ENCODE peak calls at places on chromosomes 11 and 22, in eight cellular contexts. F is tibial nerve, O is GM12878, T is A549, X is Peyer's patch, B is K562, Y is IMR-90, E is body of pancreas. R is an unnamed sample.

GRCh38 chr11:2325719-2326118 is 23.9 kb downstream of the TSPAN32 start:
- DNase-seq in B (no peak), O (no peak), T (no peak), X (no peak), Y (peak), E (no peak), F (no peak), R (peak)

GRCh38 chr11:35031869-35032268 is 107.1 kb upstream of the CD44 start:
- DNase-seq in T (no peak), B (no peak), O (no peak), E (no peak), X (no peak), F (no peak), Y (peak), R (no peak)

GRCh38 chr11:70522613-70523311 is 124.4 kb downstream of the CTTN start:
- DNase-seq in F (no peak), B (no peak), O (no peak), T (no peak), E (no peak), X (peak), Y (no peak), R (no peak)

GRCh38 chr11:107770546-107770945 is 58.7 kb upstream of the SLN start:
- DNase-seq in E (no peak), O (no peak), B (no peak), F (no peak), X (no peak), Y (peak), T (no peak), R (peak)

GRCh38 chr11:36186797-36187196 is 102.4 kb downstream of the COMMD9 start:
- DNase-seq in X (no peak), B (no peak), T (no peak), E (no peak), F (no peak), Y (no peak), O (no peak), R (no peak)

GRCh38 chr11:130622126-130622525 is 173.7 kb downstream of the ADAMTS15 start:
- DNase-seq in F (no peak), Y (no peak), E (no peak), T (no peak), O (no peak), B (no peak), X (no peak), R (no peak)

GRCh38 chr11:76314741-76315090 is 66.2 kb downstream of the THAP12 start:
- DNase-seq in F (no peak), O (no peak), T (no peak), X (no peak), B (no peak), Y (peak), E (no peak), R (peak)

GRCh38 chr22:25759825-25760231 is 17.8 kb downstream of the MYO18B start:
- DNase-seq in B (no peak), E (peak), F (no peak), O (no peak), Y (peak), X (no peak), T (peak), R (peak)

GRCh38 chr11:134418119-134418840 is 6.2 kb upstream of the B3GAT1 start:
- DNase-seq in F (no peak), O (no peak), B (no peak), X (no peak), E (no peak), Y (peak), T (peak), R (no peak)

GRCh38 chr11:8784936-8785335 is 102.3 kb downstream of the RPL27A start:
- DNase-seq in T (no peak), X (no peak), O (no peak), E (no peak), B (no peak), Y (no peak), F (no peak), R (no peak)

GRCh38 chr22:41661713-41662112 is 27.0 kb downstream of the SNU13 start:
- DNase-seq in T (no peak), O (no peak), X (no peak), B (no peak), E (no peak), F (no peak), Y (no peak), R (no peak)

GRCh38 chr11:126496576-126497403 is 141.3 kb downstream of the ST3GAL4 start:
- DNase-seq in Y (no peak), F (no peak), B (no peak), O (no peak), X (peak), T (no peak), E (no peak), R (no peak)

GRCh38 chr22:39567135-39567946 is 3.2 kb upstream of the CACNA1I start:
- DNase-seq in Y (no peak), F (no peak), E (no peak), X (no peak), O (no peak), T (no peak), B (no peak), R (no peak)

GRCh38 chr11:9461760-9462134 is 935 bp downstream of the ZNF143 start:
- DNase-seq in F (no peak), Y (peak), B (no peak), E (no peak), O (no peak), T (peak), X (no peak), R (no peak)

GRCh38 chr11:72832301-72833082 is 18.3 kb downstream of the ATG16L2 start:
- DNase-seq in T (no peak), B (no peak), O (no peak), X (no peak), F (no peak), Y (no peak), E (no peak), R (no peak)

GRCh38 chr11:28833670-28834069 is 725.5 kb downstream of the METTL15 start:
- DNase-seq in O (no peak), Y (peak), F (no peak), T (peak), E (no peak), X (no peak), B (no peak), R (peak)

GRCh38 chr22:26974914-26975313 is 317.5 kb downstream of the MIAT start:
- DNase-seq in O (no peak), E (no peak), B (no peak), Y (no peak), X (no peak), F (no peak), T (no peak), R (no peak)

GRCh38 chr11:2987881-2988280 is 4.2 kb downstream of the NAP1L4 start:
- DNase-seq in O (no peak), E (no peak), B (no peak), T (no peak), Y (no peak), X (no peak), F (no peak), R (no peak)

GRCh38 chr11:130390071-130390758 is 38.2 kb downstream of the ADAMTS8 start:
- DNase-seq in T (peak), Y (peak), F (peak), X (no peak), O (no peak), E (peak), B (no peak), R (no peak)

GRCh38 chr11:18749681-18750319 is 23.8 kb upstream of the IGSF22 start:
- DNase-seq in B (no peak), O (no peak), F (peak), T (peak), X (no peak), Y (peak), E (no peak), R (peak)

GRCh38 chr11:70193411-70194292 is 9.4 kb upstream of the FADD start:
- DNase-seq in B (no peak), Y (no peak), E (no peak), F (no peak), O (no peak), X (no peak), T (no peak), R (no peak)

GRCh38 chr11:69450064-69450856 is 31.2 kb upstream of the LINC01488 start:
- DNase-seq in E (no peak), F (no peak), X (no peak), B (no peak), Y (no peak), T (no peak), O (no peak), R (no peak)

GRCh38 chr22:28332410-28332809 is 347.2 kb downstream of the TTC28 start:
- DNase-seq in T (no peak), O (no peak), F (no peak), Y (peak), B (no peak), X (no peak), E (no peak), R (no peak)

GRCh38 chr22:25368271-25368670 is 148.8 kb downstream of the CRYBB2 start:
- DNase-seq in O (no peak), T (peak), X (no peak), B (no peak), E (no peak), Y (peak), F (no peak), R (peak)

GRCh38 chr11:119533462-119533861 is 110.5 kb upstream of the THY1 start:
- DNase-seq in T (no peak), Y (no peak), E (no peak), F (no peak), X (no peak), O (no peak), B (no peak), R (no peak)

GRCh38 chr11:87445002-87445401 is 407.3 kb downstream of the TMEM135 start:
- DNase-seq in B (no peak), F (no peak), T (no peak), O (no peak), Y (peak), X (no peak), E (no peak), R (no peak)

GRCh38 chr11:73258104-73258684 is 13.9 kb upstream of the P2RY6 start:
- DNase-seq in Y (no peak), F (no peak), B (no peak), T (no peak), O (no peak), X (peak), E (no peak), R (no peak)

GRCh38 chr11:64268687-64269379 is 15.6 kb downstream of the BAD start:
- DNase-seq in O (no peak), E (peak), Y (peak), T (peak), B (peak), F (peak), X (peak), R (no peak)

GRCh38 chr11:33582636-33583325 is 117.8 kb downstream of the C11orf91 start:
- DNase-seq in O (no peak), T (no peak), B (no peak), F (no peak), E (no peak), Y (peak), X (no peak), R (no peak)

GRCh38 chr11:92396133-92396532 is 171.5 kb downstream of the FAT3 start:
- DNase-seq in Y (no peak), T (no peak), O (no peak), F (no peak), X (no peak), B (no peak), E (no peak), R (no peak)

GRCh38 chr22:45896961-45897538 is 79.9 kb downstream of the WNT7B start:
- DNase-seq in Y (no peak), E (no peak), X (no peak), T (no peak), O (no peak), B (no peak), F (no peak), R (no peak)

GRCh38 chr11:35539256-35539655 is 13.8 kb upstream of the PAMR1 start:
- DNase-seq in F (no peak), Y (no peak), B (no peak), T (no peak), E (no peak), X (no peak), O (no peak), R (no peak)

GRCh38 chr11:79440451-79441158 is at the start of gene TENM4:
- DNase-seq in Y (peak), O (no peak), B (no peak), X (peak), T (peak), E (no peak), F (peak), R (peak)

GRCh38 chr11:26828291-26828690 is 106.4 kb upstream of the SLC5A12 start:
- DNase-seq in Y (no peak), F (no peak), E (no peak), T (no peak), B (no peak), O (no peak), X (no peak), R (no peak)

DNA sequence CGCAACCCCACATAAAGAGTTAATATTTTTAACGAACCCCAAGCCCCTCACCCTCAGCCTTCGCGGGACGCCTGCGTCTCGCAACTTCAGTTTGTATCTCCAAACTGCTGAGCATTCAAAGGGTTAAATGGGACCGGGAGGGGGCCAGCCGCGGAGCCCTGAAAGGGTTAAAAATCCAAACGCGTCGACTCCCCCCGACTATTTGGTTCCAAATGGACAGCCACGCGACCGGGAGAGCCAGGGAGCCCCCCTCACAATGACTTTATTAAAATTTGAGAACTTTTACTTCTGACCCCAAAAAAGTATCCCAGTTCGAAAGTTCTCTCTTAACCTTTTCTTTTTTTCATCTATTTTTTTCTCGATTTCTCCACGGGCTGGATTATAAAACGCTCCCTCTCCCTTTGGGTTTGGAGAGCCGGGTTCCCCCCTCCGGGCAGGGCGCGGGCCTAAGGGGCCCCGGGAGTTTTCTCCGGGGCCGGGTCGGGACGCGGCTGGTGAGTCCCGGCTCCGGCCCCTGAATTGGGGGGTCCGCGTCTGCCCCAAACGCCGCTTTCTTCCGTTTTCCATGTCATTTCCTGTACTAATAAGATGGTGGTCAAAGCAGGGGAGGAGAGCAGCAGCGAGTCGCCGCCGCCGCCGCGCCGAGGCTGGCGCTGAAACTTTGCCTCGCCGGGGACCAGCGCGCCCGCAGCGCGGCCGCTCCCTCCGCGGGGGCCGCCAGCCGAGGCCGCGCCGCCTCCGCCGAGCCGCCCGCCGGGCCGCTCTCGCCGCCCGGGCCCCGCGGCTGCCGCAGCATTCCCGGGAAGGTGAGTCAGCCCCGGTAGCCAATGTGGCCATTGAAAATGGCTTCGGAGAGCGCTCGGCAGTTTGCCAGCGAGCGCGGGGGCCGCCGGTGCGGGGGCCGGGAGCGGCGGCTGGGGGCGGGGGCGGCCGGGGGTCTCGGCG is at the start of gene PRDM11:
- DNase-seq in F (no peak), X (peak), Y (peak), O (no peak), E (peak), B (peak), T (peak), R (peak)
- TF ChIP-seq POLR2A in F (no peak), X (peak), Y (peak), O (no peak), E (peak), B (no peak), T (peak), R (peak)

DNA sequence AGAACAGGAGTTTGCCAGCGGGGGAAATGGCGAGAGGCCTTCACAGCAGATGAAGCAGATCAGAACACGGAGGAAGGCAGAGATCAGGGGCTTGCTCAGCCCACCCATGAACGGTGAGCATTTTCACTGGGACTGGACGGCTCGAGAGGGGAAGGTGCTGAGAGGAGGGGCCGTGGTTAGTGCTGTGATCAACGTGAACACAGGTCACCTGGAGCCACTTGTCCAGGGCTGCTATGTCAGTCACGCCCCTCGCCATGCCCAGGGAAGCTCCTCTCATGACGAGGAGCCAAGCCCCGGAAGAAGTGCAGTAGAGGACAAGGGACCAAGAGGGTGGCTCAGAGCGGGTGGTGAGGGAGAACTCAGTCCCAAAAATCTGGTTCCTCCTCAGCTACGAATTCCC is 7.0 kb downstream of the PLA2G6 start:
- DNase-seq in O (no peak), E (no peak), B (no peak), T (no peak), X (no peak), F (no peak), Y (no peak), R (no peak)
- TF ChIP-seq POLR2A in O (no peak), E (no peak), B (no peak), T (no peak), X (no peak), F (no peak), Y (no peak), R (no peak)

GRCh38 chr11:13535819-13536218 is 40.0 kb upstream of the PTH start:
- DNase-seq in F (no peak), E (no peak), X (no peak), O (no peak), T (peak), Y (no peak), B (peak), R (no peak)
- TF ChIP-seq POLR2A in F (no peak), E (no peak), X (no peak), O (no peak), T (no peak), Y (no peak), B (no peak), R (no peak)

GRCh38 chr22:37228106-37229011 is 15.7 kb downstream of the RAC2 start:
- DNase-seq in O (no peak), F (no peak), X (no peak), Y (peak), B (no peak), T (no peak), E (no peak), R (no peak)
- TF ChIP-seq POLR2A in O (peak), F (no peak), X (no peak), Y (no peak), B (no peak), T (no peak), E (no peak), R (no peak)

GRCh38 chr11:818396-819128 is at the start of gene PNPLA2:
- DNase-seq in F (no peak), E (peak), X (peak), T (peak), O (no peak), B (no peak), Y (no peak), R (no peak)

GRCh38 chr11:821513-822371 is 3.0 kb downstream of the PNPLA2 start:
- DNase-seq in E (peak), B (no peak), T (no peak), X (no peak), F (no peak), Y (no peak), O (no peak), R (no peak)

GRCh38 chr11:820655-821512 is 2.2 kb downstream of the PNPLA2 start:
- DNase-seq in O (no peak), T (peak), X (peak), E (peak), B (no peak), Y (peak), F (peak), R (peak)

GRCh38 chr11:819129-819931 is 616 bp downstream of the PNPLA2 start:
- DNase-seq in X (peak), T (peak), Y (peak), F (peak), O (no peak), E (peak), B (peak), R (no peak)

GRCh38 chr11:819943-820649 is 1.4 kb downstream of the PNPLA2 start:
- DNase-seq in O (no peak), T (peak), F (peak), B (peak), E (peak), X (peak), Y (peak), R (peak)
- TF ChIP-seq POLR2A in O (peak), T (peak), F (no peak), B (no peak), E (peak), X (peak), Y (no peak), R (peak)

GRCh38 chr22:38191746-38192474 is 9.9 kb upstream of the MAFF start:
- DNase-seq in O (no peak), E (no peak), Y (no peak), F (no peak), T (no peak), B (no peak), X (no peak), R (no peak)

GRCh38 chr22:38191115-38191514 is 9.5 kb upstream of the PLA2G6 start:
- DNase-seq in B (no peak), E (no peak), O (no peak), Y (no peak), T (no peak), X (no peak), F (no peak), R (no peak)

GRCh38 chr22:38193580-38193979 is 8.2 kb upstream of the MAFF start:
- DNase-seq in F (no peak), T (no peak), X (no peak), Y (no peak), B (no peak), O (no peak), E (no peak), R (no peak)

GRCh38 chr22:38190581-38190980 is 9.0 kb upstream of the PLA2G6 start:
- DNase-seq in Y (no peak), O (no peak), X (no peak), T (no peak), B (no peak), F (no peak), E (no peak), R (no peak)

GRCh38 chr22:38192475-38192863 is 9.3 kb upstream of the MAFF start:
- DNase-seq in T (no peak), E (no peak), X (no peak), O (no peak), B (no peak), Y (no peak), F (no peak), R (no peak)
- TF ChIP-seq POLR2A in T (no peak), E (no peak), X (no peak), O (no peak), B (no peak), Y (no peak), F (no peak), R (no peak)

DNA sequence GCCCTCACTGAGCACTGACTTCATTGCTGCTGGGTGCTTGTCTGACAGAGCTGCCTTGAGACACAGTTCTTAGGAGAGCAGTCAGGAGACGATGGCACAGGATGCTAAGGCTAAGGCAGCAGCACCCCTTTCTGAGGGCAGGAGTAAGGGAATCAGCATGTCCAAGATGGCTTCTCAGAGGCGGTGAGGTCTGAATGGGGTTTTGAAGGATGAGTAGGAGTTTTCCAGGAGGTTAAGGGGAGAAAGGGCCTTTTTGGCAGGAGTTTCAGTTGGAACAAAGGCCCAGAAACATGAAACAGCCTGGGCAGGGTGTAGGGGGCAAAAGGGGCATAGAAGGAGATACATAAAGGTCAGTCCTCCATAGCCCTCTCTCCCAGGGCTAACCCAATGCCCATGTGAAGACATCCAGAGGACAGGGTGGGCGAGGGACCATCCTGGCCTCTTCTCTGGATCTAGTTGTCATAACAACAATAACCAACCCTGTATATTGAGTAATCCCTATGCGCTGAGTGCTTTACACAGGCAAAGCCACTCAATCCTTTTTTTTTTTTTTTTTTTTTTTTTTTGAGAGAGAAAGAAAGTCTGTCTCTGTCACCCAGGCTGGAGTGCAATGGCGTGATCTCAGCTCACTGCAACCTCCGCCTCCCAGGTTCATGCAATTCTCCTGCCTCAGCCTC is 19.0 kb downstream of the CYTH4 start:
- DNase-seq in F (no peak), E (no peak), X (no peak), B (no peak), T (no peak), Y (peak), O (no peak), R (no peak)
- TF ChIP-seq POLR2A in F (no peak), E (no peak), X (no peak), B (no peak), T (no peak), Y (no peak), O (no peak), R (no peak)